ENCODE peak calls at places on chromosomes 4 and X, in six cellular contexts. T is Right ventricle myocardium superior; J is activated CD4-positive, alpha-beta T cell treated with anti-CD3 and anti-CD28 coated beads, Interleukin-2, amount 50 U/mL, for 48 hours; U is GM06990; V is T-cell; X is NCI-H1092. Y is an unnamed sample.

GRCh38 chrX:120453985-120454384 is 15.1 kb downstream of the LAMP2 start:
- DNase-seq in T (no peak), J (no peak), U (no peak), V (no peak), X (no peak), Y (no peak)

GRCh38 chr4:24121395-24122175 is 231.7 kb upstream of the PPARGC1A start:
- DNase-seq in T (no peak), J (no peak), U (no peak), V (no peak), X (no peak), Y (no peak)

GRCh38 chrX:18102006-18102405 is 118.7 kb downstream of the BEND2 start:
- DNase-seq in T (no peak), J (no peak), U (no peak), V (no peak), X (no peak), Y (no peak)

GRCh38 chr4:11232004-11232403 is 196.7 kb downstream of the HS3ST1 start:
- DNase-seq in T (no peak), J (no peak), U (no peak), V (no peak), X (no peak), Y (no peak)

GRCh38 chr4:10098770-10099139 is 17.8 kb downstream of the WDR1 start:
- DNase-seq in T (no peak), J (peak; percentile 59), U (no peak), V (no peak), X (no peak), Y (no peak)

GRCh38 chrX:120450163-120450562 is 18.9 kb downstream of the LAMP2 start:
- DNase-seq in T (no peak), J (no peak), U (no peak), V (no peak), X (no peak), Y (no peak)

GRCh38 chr4:25406081-25406692 is 29.1 kb downstream of the ANAPC4 start:
- DNase-seq in T (no peak), J (no peak), U (no peak), V (no peak), X (no peak), Y (no peak)

GRCh38 chr4:6771229-6771671 is 11.3 kb upstream of the KIAA0232 start:
- DNase-seq in T (peak; percentile 88), J (no peak), U (no peak), V (no peak), X (no peak), Y (no peak)

GRCh38 chr4:99062120-99062519 is 26.5 kb downstream of the ADH5 start:
- DNase-seq in T (no peak), J (no peak), U (no peak), V (no peak), X (peak; percentile 1), Y (no peak)

GRCh38 chr4:10706236-10706635 is 21.7 kb upstream of the CLNK start:
- DNase-seq in T (no peak), J (no peak), U (no peak), V (no peak), X (no peak), Y (no peak)

GRCh38 chrX:65587616-65588526 is 53.3 kb upstream of the LAS1L start:
- DNase-seq in T (peak; percentile 86), J (no peak), U (no peak), V (no peak), X (no peak), Y (no peak)

GRCh38 chr4:42673084-42673429 is 16.2 kb upstream of the ATP8A1 start:
- DNase-seq in T (peak; percentile 61), J (no peak), U (no peak), V (no peak), X (no peak), Y (no peak)

GRCh38 chrX:72714471-72714916 is 388 bp upstream of the PHKA1 start:
- DNase-seq in T (peak; percentile 82), J (peak; percentile 8), U (peak; percentile 3), V (no peak), X (peak; percentile 56), Y (peak; percentile 17)

GRCh38 chr4:60992037-60992436 is 208.1 kb upstream of the ADGRL3 start:
- DNase-seq in T (no peak), J (no peak), U (no peak), V (no peak), X (no peak), Y (no peak)

GRCh38 chr4:107615809-107616208 is 104.2 kb downstream of the PAPSS1 start:
- DNase-seq in T (no peak), J (no peak), U (no peak), V (no peak), X (no peak), Y (no peak)

GRCh38 chr4:81314196-81314896 is 99.3 kb upstream of the PRKG2 start:
- DNase-seq in T (peak; percentile 42), J (no peak), U (peak; percentile 17), V (no peak), X (peak; percentile 81), Y (no peak)

GRCh38 chrX:109839694-109840358 is 106.8 kb upstream of the ACSL4 start:
- DNase-seq in T (no peak), J (peak; percentile 19), U (no peak), V (no peak), X (no peak), Y (no peak)

GRCh38 chr4:172707622-172708021 is 461.0 kb upstream of the GALNT7 start:
- DNase-seq in T (no peak), J (no peak), U (no peak), V (no peak), X (no peak), Y (no peak)

GRCh38 chr4:43716721-43717395 is 731.8 kb downstream of the KCTD8 start:
- DNase-seq in T (no peak), J (no peak), U (no peak), V (no peak), X (peak; percentile 14), Y (no peak)

GRCh38 chr4:172705565-172705964 is 463.0 kb upstream of the GALNT7 start:
- DNase-seq in T (no peak), J (no peak), U (no peak), V (no peak), X (no peak), Y (no peak)

GRCh38 chrX:8036914-8037313 is 109.7 kb upstream of the PNPLA4 start:
- DNase-seq in T (no peak), J (no peak), U (no peak), V (no peak), X (peak; percentile 36), Y (no peak)

GRCh38 chrX:9646471-9647038 is 119.1 kb downstream of the GPR143 start:
- DNase-seq in T (no peak), J (no peak), U (no peak), V (no peak), X (no peak), Y (no peak)

GRCh38 chrX:103584606-103585005 is 709 bp upstream of the TCEAL4 start:
- DNase-seq in T (no peak), J (no peak), U (no peak), V (no peak), X (no peak), Y (no peak)

GRCh38 chrX:136622568-136622967 is 25.4 kb upstream of the CD40LG start:
- DNase-seq in T (no peak), J (no peak), U (no peak), V (no peak), X (no peak), Y (no peak)

GRCh38 chr4:38800366-38800765 is 4.2 kb downstream of the TLR1 start:
- DNase-seq in T (no peak), J (no peak), U (no peak), V (no peak), X (no peak), Y (no peak)

GRCh38 chr4:147157860-147158701 is 212.4 kb upstream of the TTC29 start:
- DNase-seq in T (peak; percentile 46), J (no peak), U (peak; percentile 3), V (no peak), X (no peak), Y (no peak)